ENCODE peak calls at places on chromosomes 13 and 19, in eight cellular contexts. One of them, this sample, is unnamed.

GRCh38 chr19:14363203-14364097 is 17.8 kb upstream of the ADGRE5 start:
- DNase-seq in neural progenitor cell: peak; percentile 78
- DNase-seq in stimulated activated CD4-positive, alpha-beta T cell treated with anti-CD3 and anti-CD28 coated beads, Interleukin-4, amount 100 ng/mL, for 1 hour: peak; percentile 62
- DNase-seq in D721Med: no peak
- DNase-seq in fibroblast of lung: peak; percentile 60
- DNase-seq in C1 segment of cervical spinal cord: peak; percentile 15
- DNase-seq in progenitor cell of endocrine pancreas: peak; percentile 21
- DNase-seq in GM04504: no peak
- DNase-seq in this sample: peak; percentile 63

GRCh38 chr13:63107163-63107935 is 1691.7 kb upstream of the PCDH20 start:
- DNase-seq in stimulated activated CD4-positive, alpha-beta T cell treated with anti-CD3 and anti-CD28 coated beads, Interleukin-4, amount 100 ng/mL, for 1 hour: no peak
- DNase-seq in C1 segment of cervical spinal cord: no peak
- DNase-seq in progenitor cell of endocrine pancreas: no peak
- DNase-seq in neural progenitor cell: no peak
- DNase-seq in GM04504: no peak
- DNase-seq in fibroblast of lung: peak; percentile 35
- DNase-seq in D721Med: no peak
- DNase-seq in this sample: no peak

GRCh38 chr13:108156749-108157148 is 58.6 kb downstream of the LIG4 start:
- DNase-seq in neural progenitor cell: no peak
- DNase-seq in progenitor cell of endocrine pancreas: no peak
- DNase-seq in fibroblast of lung: no peak
- DNase-seq in D721Med: no peak
- DNase-seq in GM04504: no peak
- DNase-seq in C1 segment of cervical spinal cord: no peak
- DNase-seq in stimulated activated CD4-positive, alpha-beta T cell treated with anti-CD3 and anti-CD28 coated beads, Interleukin-4, amount 100 ng/mL, for 1 hour: no peak
- DNase-seq in this sample: no peak

GRCh38 chr13:89740994-89741678 is 1606.4 kb upstream of the MIR17HG start:
- DNase-seq in GM04504: no peak
- DNase-seq in stimulated activated CD4-positive, alpha-beta T cell treated with anti-CD3 and anti-CD28 coated beads, Interleukin-4, amount 100 ng/mL, for 1 hour: no peak
- DNase-seq in neural progenitor cell: no peak
- DNase-seq in fibroblast of lung: peak; percentile 47
- DNase-seq in progenitor cell of endocrine pancreas: no peak
- DNase-seq in C1 segment of cervical spinal cord: no peak
- DNase-seq in D721Med: no peak
- DNase-seq in this sample: no peak

GRCh38 chr19:10189631-10190425 is 4.9 kb downstream of the DNMT1 start:
- DNase-seq in GM04504: no peak
- DNase-seq in fibroblast of lung: peak; percentile 10
- DNase-seq in stimulated activated CD4-positive, alpha-beta T cell treated with anti-CD3 and anti-CD28 coated beads, Interleukin-4, amount 100 ng/mL, for 1 hour: no peak
- DNase-seq in C1 segment of cervical spinal cord: no peak
- DNase-seq in D721Med: peak; percentile 49
- DNase-seq in neural progenitor cell: no peak
- DNase-seq in progenitor cell of endocrine pancreas: no peak
- DNase-seq in this sample: no peak

GRCh38 chr13:74219571-74219970 is 85.4 kb upstream of the KLF12 start:
- DNase-seq in neural progenitor cell: no peak
- DNase-seq in progenitor cell of endocrine pancreas: no peak
- DNase-seq in stimulated activated CD4-positive, alpha-beta T cell treated with anti-CD3 and anti-CD28 coated beads, Interleukin-4, amount 100 ng/mL, for 1 hour: no peak
- DNase-seq in GM04504: no peak
- DNase-seq in D721Med: no peak
- DNase-seq in fibroblast of lung: no peak
- DNase-seq in C1 segment of cervical spinal cord: no peak
- DNase-seq in this sample: no peak

GRCh38 chr19:41871573-41872383 is 5.3 kb upstream of the CD79A start:
- DNase-seq in D721Med: no peak
- DNase-seq in progenitor cell of endocrine pancreas: no peak
- DNase-seq in fibroblast of lung: no peak
- DNase-seq in C1 segment of cervical spinal cord: peak; percentile 7
- DNase-seq in stimulated activated CD4-positive, alpha-beta T cell treated with anti-CD3 and anti-CD28 coated beads, Interleukin-4, amount 100 ng/mL, for 1 hour: peak; percentile 53
- DNase-seq in GM04504: no peak
- DNase-seq in neural progenitor cell: no peak
- DNase-seq in this sample: no peak

GRCh38 chr13:66716502-66716901 is 513.6 kb downstream of the PCDH9 start:
- DNase-seq in GM04504: no peak
- DNase-seq in neural progenitor cell: no peak
- DNase-seq in D721Med: no peak
- DNase-seq in stimulated activated CD4-positive, alpha-beta T cell treated with anti-CD3 and anti-CD28 coated beads, Interleukin-4, amount 100 ng/mL, for 1 hour: no peak
- DNase-seq in C1 segment of cervical spinal cord: no peak
- DNase-seq in fibroblast of lung: no peak
- DNase-seq in progenitor cell of endocrine pancreas: no peak
- DNase-seq in this sample: no peak

GRCh38 chr19:1050989-1051788 is 11.3 kb downstream of the ABCA7 start:
- DNase-seq in D721Med: no peak
- DNase-seq in fibroblast of lung: no peak
- DNase-seq in neural progenitor cell: no peak
- DNase-seq in C1 segment of cervical spinal cord: no peak
- DNase-seq in GM04504: no peak
- DNase-seq in progenitor cell of endocrine pancreas: no peak
- DNase-seq in stimulated activated CD4-positive, alpha-beta T cell treated with anti-CD3 and anti-CD28 coated beads, Interleukin-4, amount 100 ng/mL, for 1 hour: no peak
- DNase-seq in this sample: no peak

GRCh38 chr19:27746691-27747380 is 1466.1 kb downstream of the UQCRFS1 start:
- DNase-seq in stimulated activated CD4-positive, alpha-beta T cell treated with anti-CD3 and anti-CD28 coated beads, Interleukin-4, amount 100 ng/mL, for 1 hour: peak; percentile 4
- DNase-seq in fibroblast of lung: peak; percentile 1
- DNase-seq in GM04504: no peak
- DNase-seq in C1 segment of cervical spinal cord: no peak
- DNase-seq in D721Med: no peak
- DNase-seq in progenitor cell of endocrine pancreas: no peak
- DNase-seq in neural progenitor cell: peak; percentile 66
- DNase-seq in this sample: no peak

GRCh38 chr13:32728327-32728726 is 142.1 kb downstream of the PDS5B start:
- DNase-seq in GM04504: no peak
- DNase-seq in C1 segment of cervical spinal cord: no peak
- DNase-seq in D721Med: no peak
- DNase-seq in neural progenitor cell: peak; percentile 77
- DNase-seq in progenitor cell of endocrine pancreas: no peak
- DNase-seq in fibroblast of lung: no peak
- DNase-seq in stimulated activated CD4-positive, alpha-beta T cell treated with anti-CD3 and anti-CD28 coated beads, Interleukin-4, amount 100 ng/mL, for 1 hour: no peak
- DNase-seq in this sample: no peak

GRCh38 chr19:31127132-31127967 is 221.9 kb downstream of the TSHZ3 start:
- DNase-seq in stimulated activated CD4-positive, alpha-beta T cell treated with anti-CD3 and anti-CD28 coated beads, Interleukin-4, amount 100 ng/mL, for 1 hour: no peak
- DNase-seq in C1 segment of cervical spinal cord: no peak
- DNase-seq in neural progenitor cell: no peak
- DNase-seq in progenitor cell of endocrine pancreas: no peak
- DNase-seq in fibroblast of lung: peak; percentile 87
- DNase-seq in GM04504: peak; percentile 96
- DNase-seq in D721Med: no peak
- DNase-seq in this sample: peak; percentile 77

GRCh38 chr13:51879133-51879532 is 17.4 kb downstream of the CCDC70 start:
- DNase-seq in stimulated activated CD4-positive, alpha-beta T cell treated with anti-CD3 and anti-CD28 coated beads, Interleukin-4, amount 100 ng/mL, for 1 hour: no peak
- DNase-seq in fibroblast of lung: no peak
- DNase-seq in neural progenitor cell: no peak
- DNase-seq in C1 segment of cervical spinal cord: no peak
- DNase-seq in D721Med: no peak
- DNase-seq in GM04504: no peak
- DNase-seq in progenitor cell of endocrine pancreas: no peak
- DNase-seq in this sample: no peak

GRCh38 chr13:85417807-85418206 is 381.4 kb downstream of the SLITRK6 start:
- DNase-seq in stimulated activated CD4-positive, alpha-beta T cell treated with anti-CD3 and anti-CD28 coated beads, Interleukin-4, amount 100 ng/mL, for 1 hour: no peak
- DNase-seq in C1 segment of cervical spinal cord: no peak
- DNase-seq in fibroblast of lung: no peak
- DNase-seq in neural progenitor cell: no peak
- DNase-seq in D721Med: no peak
- DNase-seq in GM04504: no peak
- DNase-seq in progenitor cell of endocrine pancreas: no peak
- DNase-seq in this sample: no peak

GRCh38 chr13:47708386-47708785 is 292.7 kb downstream of the SUCLA2 start:
- DNase-seq in D721Med: no peak
- DNase-seq in neural progenitor cell: no peak
- DNase-seq in GM04504: peak; percentile 9
- DNase-seq in progenitor cell of endocrine pancreas: no peak
- DNase-seq in stimulated activated CD4-positive, alpha-beta T cell treated with anti-CD3 and anti-CD28 coated beads, Interleukin-4, amount 100 ng/mL, for 1 hour: no peak
- DNase-seq in C1 segment of cervical spinal cord: no peak
- DNase-seq in fibroblast of lung: peak; percentile 80
- DNase-seq in this sample: peak; percentile 20

GRCh38 chr13:106390360-106390759 is 145.1 kb downstream of the EFNB2 start:
- DNase-seq in fibroblast of lung: no peak
- DNase-seq in progenitor cell of endocrine pancreas: no peak
- DNase-seq in C1 segment of cervical spinal cord: no peak
- DNase-seq in D721Med: no peak
- DNase-seq in GM04504: no peak
- DNase-seq in neural progenitor cell: no peak
- DNase-seq in stimulated activated CD4-positive, alpha-beta T cell treated with anti-CD3 and anti-CD28 coated beads, Interleukin-4, amount 100 ng/mL, for 1 hour: no peak
- DNase-seq in this sample: no peak

GRCh38 chr13:38980628-38981078 is 10.0 kb downstream of the STOML3 start:
- DNase-seq in GM04504: no peak
- DNase-seq in neural progenitor cell: peak; percentile 23
- DNase-seq in fibroblast of lung: peak; percentile 10
- DNase-seq in progenitor cell of endocrine pancreas: no peak
- DNase-seq in stimulated activated CD4-positive, alpha-beta T cell treated with anti-CD3 and anti-CD28 coated beads, Interleukin-4, amount 100 ng/mL, for 1 hour: no peak
- DNase-seq in C1 segment of cervical spinal cord: no peak
- DNase-seq in D721Med: no peak
- DNase-seq in this sample: no peak

GRCh38 chr13:98172570-98173405 is 4.3 kb downstream of the RNF113B start:
- DNase-seq in C1 segment of cervical spinal cord: no peak
- DNase-seq in stimulated activated CD4-positive, alpha-beta T cell treated with anti-CD3 and anti-CD28 coated beads, Interleukin-4, amount 100 ng/mL, for 1 hour: no peak
- DNase-seq in fibroblast of lung: peak; percentile 49
- DNase-seq in progenitor cell of endocrine pancreas: no peak
- DNase-seq in D721Med: no peak
- DNase-seq in GM04504: no peak
- DNase-seq in neural progenitor cell: no peak
- DNase-seq in this sample: no peak

GRCh38 chr13:42876270-42876714 is 94.9 kb downstream of the FAM216B start:
- DNase-seq in fibroblast of lung: no peak
- DNase-seq in progenitor cell of endocrine pancreas: no peak
- DNase-seq in GM04504: no peak
- DNase-seq in stimulated activated CD4-positive, alpha-beta T cell treated with anti-CD3 and anti-CD28 coated beads, Interleukin-4, amount 100 ng/mL, for 1 hour: no peak
- DNase-seq in D721Med: no peak
- DNase-seq in C1 segment of cervical spinal cord: no peak
- DNase-seq in neural progenitor cell: no peak
- DNase-seq in this sample: no peak

GRCh38 chr13:92196566-92197256 is 798.3 kb downstream of the GPC5 start:
- DNase-seq in D721Med: no peak
- DNase-seq in GM04504: no peak
- DNase-seq in neural progenitor cell: no peak
- DNase-seq in fibroblast of lung: peak; percentile 51
- DNase-seq in stimulated activated CD4-positive, alpha-beta T cell treated with anti-CD3 and anti-CD28 coated beads, Interleukin-4, amount 100 ng/mL, for 1 hour: no peak
- DNase-seq in C1 segment of cervical spinal cord: no peak
- DNase-seq in progenitor cell of endocrine pancreas: no peak
- DNase-seq in this sample: no peak

GRCh38 chr13:112445411-112446271 is 69.5 kb downstream of the SPACA7 start:
- DNase-seq in progenitor cell of endocrine pancreas: no peak
- DNase-seq in stimulated activated CD4-positive, alpha-beta T cell treated with anti-CD3 and anti-CD28 coated beads, Interleukin-4, amount 100 ng/mL, for 1 hour: no peak
- DNase-seq in C1 segment of cervical spinal cord: no peak
- DNase-seq in D721Med: no peak
- DNase-seq in neural progenitor cell: no peak
- DNase-seq in GM04504: no peak
- DNase-seq in fibroblast of lung: no peak
- DNase-seq in this sample: no peak

GRCh38 chr19:3369337-3370213 is 3.2 kb downstream of the NFIC start:
- DNase-seq in progenitor cell of endocrine pancreas: no peak
- DNase-seq in GM04504: no peak
- DNase-seq in fibroblast of lung: peak; percentile 73
- DNase-seq in C1 segment of cervical spinal cord: peak; percentile 50
- DNase-seq in neural progenitor cell: peak; percentile 57
- DNase-seq in D721Med: no peak
- DNase-seq in stimulated activated CD4-positive, alpha-beta T cell treated with anti-CD3 and anti-CD28 coated beads, Interleukin-4, amount 100 ng/mL, for 1 hour: peak; percentile 17
- DNase-seq in this sample: no peak

GRCh38 chr19:18424890-18425514 is 5.8 kb downstream of the SSBP4 start:
- DNase-seq in D721Med: no peak
- DNase-seq in GM04504: no peak
- DNase-seq in progenitor cell of endocrine pancreas: no peak
- DNase-seq in C1 segment of cervical spinal cord: no peak
- DNase-seq in neural progenitor cell: no peak
- DNase-seq in stimulated activated CD4-positive, alpha-beta T cell treated with anti-CD3 and anti-CD28 coated beads, Interleukin-4, amount 100 ng/mL, for 1 hour: no peak
- DNase-seq in fibroblast of lung: no peak
- DNase-seq in this sample: no peak

GRCh38 chr13:19158006-19158405 is 23.6 kb downstream of the TUBA3C start:
- DNase-seq in neural progenitor cell: no peak
- DNase-seq in GM04504: no peak
- DNase-seq in D721Med: no peak
- DNase-seq in stimulated activated CD4-positive, alpha-beta T cell treated with anti-CD3 and anti-CD28 coated beads, Interleukin-4, amount 100 ng/mL, for 1 hour: no peak
- DNase-seq in progenitor cell of endocrine pancreas: no peak
- DNase-seq in C1 segment of cervical spinal cord: no peak
- DNase-seq in fibroblast of lung: no peak
- DNase-seq in this sample: no peak

GRCh38 chr19:44993926-44994537 is 7.2 kb upstream of the RELB start:
- DNase-seq in D721Med: no peak
- DNase-seq in neural progenitor cell: no peak
- DNase-seq in C1 segment of cervical spinal cord: no peak
- DNase-seq in GM04504: no peak
- DNase-seq in stimulated activated CD4-positive, alpha-beta T cell treated with anti-CD3 and anti-CD28 coated beads, Interleukin-4, amount 100 ng/mL, for 1 hour: no peak
- DNase-seq in fibroblast of lung: no peak
- DNase-seq in progenitor cell of endocrine pancreas: no peak
- DNase-seq in this sample: no peak

GRCh38 chr19:28393574-28394336 is 819.2 kb downstream of the UQCRFS1 start:
- DNase-seq in neural progenitor cell: peak; percentile 37
- DNase-seq in fibroblast of lung: no peak
- DNase-seq in D721Med: no peak
- DNase-seq in C1 segment of cervical spinal cord: no peak
- DNase-seq in stimulated activated CD4-positive, alpha-beta T cell treated with anti-CD3 and anti-CD28 coated beads, Interleukin-4, amount 100 ng/mL, for 1 hour: no peak
- DNase-seq in GM04504: no peak
- DNase-seq in progenitor cell of endocrine pancreas: no peak
- DNase-seq in this sample: no peak

GRCh38 chr19:5080030-5080644 is 111.2 kb downstream of the KDM4B start:
- DNase-seq in neural progenitor cell: no peak
- DNase-seq in D721Med: no peak
- DNase-seq in GM04504: no peak
- DNase-seq in progenitor cell of endocrine pancreas: no peak
- DNase-seq in stimulated activated CD4-positive, alpha-beta T cell treated with anti-CD3 and anti-CD28 coated beads, Interleukin-4, amount 100 ng/mL, for 1 hour: no peak
- DNase-seq in C1 segment of cervical spinal cord: no peak
- DNase-seq in fibroblast of lung: no peak
- DNase-seq in this sample: no peak

GRCh38 chr19:12828494-12828893 is 5.9 kb downstream of the RTBDN start:
- DNase-seq in stimulated activated CD4-positive, alpha-beta T cell treated with anti-CD3 and anti-CD28 coated beads, Interleukin-4, amount 100 ng/mL, for 1 hour: peak; percentile 32
- DNase-seq in neural progenitor cell: peak; percentile 79
- DNase-seq in progenitor cell of endocrine pancreas: no peak
- DNase-seq in fibroblast of lung: peak; percentile 21
- DNase-seq in GM04504: no peak
- DNase-seq in C1 segment of cervical spinal cord: no peak
- DNase-seq in D721Med: no peak
- DNase-seq in this sample: no peak

GRCh38 chr13:44591316-44591715 is 15.2 kb upstream of the TSC22D1 start:
- DNase-seq in neural progenitor cell: peak; percentile 28
- DNase-seq in progenitor cell of endocrine pancreas: no peak
- DNase-seq in D721Med: no peak
- DNase-seq in fibroblast of lung: no peak
- DNase-seq in C1 segment of cervical spinal cord: no peak
- DNase-seq in stimulated activated CD4-positive, alpha-beta T cell treated with anti-CD3 and anti-CD28 coated beads, Interleukin-4, amount 100 ng/mL, for 1 hour: no peak
- DNase-seq in GM04504: no peak
- DNase-seq in this sample: no peak

GRCh38 chr19:9130965-9131364 is 4.2 kb upstream of the OR7G3 start:
- DNase-seq in progenitor cell of endocrine pancreas: no peak
- DNase-seq in fibroblast of lung: no peak
- DNase-seq in C1 segment of cervical spinal cord: no peak
- DNase-seq in neural progenitor cell: no peak
- DNase-seq in GM04504: no peak
- DNase-seq in D721Med: no peak
- DNase-seq in stimulated activated CD4-positive, alpha-beta T cell treated with anti-CD3 and anti-CD28 coated beads, Interleukin-4, amount 100 ng/mL, for 1 hour: no peak
- DNase-seq in this sample: no peak

GRCh38 chr19:55253842-55254624 is 4.8 kb downstream of the PPP6R1 start:
- DNase-seq in GM04504: no peak
- DNase-seq in fibroblast of lung: no peak
- DNase-seq in progenitor cell of endocrine pancreas: no peak
- DNase-seq in neural progenitor cell: no peak
- DNase-seq in D721Med: no peak
- DNase-seq in stimulated activated CD4-positive, alpha-beta T cell treated with anti-CD3 and anti-CD28 coated beads, Interleukin-4, amount 100 ng/mL, for 1 hour: peak; percentile 58
- DNase-seq in C1 segment of cervical spinal cord: no peak
- DNase-seq in this sample: no peak

GRCh38 chr13:47794963-47795362 is 206.1 kb downstream of the SUCLA2 start:
- DNase-seq in neural progenitor cell: no peak
- DNase-seq in C1 segment of cervical spinal cord: no peak
- DNase-seq in fibroblast of lung: peak; percentile 5
- DNase-seq in stimulated activated CD4-positive, alpha-beta T cell treated with anti-CD3 and anti-CD28 coated beads, Interleukin-4, amount 100 ng/mL, for 1 hour: no peak
- DNase-seq in progenitor cell of endocrine pancreas: no peak
- DNase-seq in D721Med: no peak
- DNase-seq in GM04504: no peak
- DNase-seq in this sample: no peak

GRCh38 chr13:37667631-37668161 is 69.1 kb upstream of the POSTN start:
- DNase-seq in stimulated activated CD4-positive, alpha-beta T cell treated with anti-CD3 and anti-CD28 coated beads, Interleukin-4, amount 100 ng/mL, for 1 hour: no peak
- DNase-seq in C1 segment of cervical spinal cord: no peak
- DNase-seq in fibroblast of lung: no peak
- DNase-seq in neural progenitor cell: no peak
- DNase-seq in GM04504: no peak
- DNase-seq in progenitor cell of endocrine pancreas: no peak
- DNase-seq in D721Med: no peak
- DNase-seq in this sample: no peak

GRCh38 chr13:50731400-50731799 is 112.1 kb downstream of the DLEU7 start:
- DNase-seq in C1 segment of cervical spinal cord: no peak
- DNase-seq in stimulated activated CD4-positive, alpha-beta T cell treated with anti-CD3 and anti-CD28 coated beads, Interleukin-4, amount 100 ng/mL, for 1 hour: no peak
- DNase-seq in GM04504: peak; percentile 77
- DNase-seq in neural progenitor cell: no peak
- DNase-seq in progenitor cell of endocrine pancreas: no peak
- DNase-seq in D721Med: no peak
- DNase-seq in fibroblast of lung: peak; percentile 63
- DNase-seq in this sample: no peak

This sample was measured in H4.